ENCODE peak calls at places on chromosomes 3 and 15, in six cellular contexts. One of them, this sample, is unnamed.

GRCh38 chr15:100279446-100279845 is 62.3 kb downstream of the ADAMTS17 start:
- DNase-seq in SK-N-SH: no peak
- DNase-seq in K562: no peak
- DNase-seq in GM12891: no peak
- DNase-seq in H1: no peak
- DNase-seq in HepG2: no peak
- DNase-seq in this sample: no peak

GRCh38 chr3:50623840-50624474 is 7.0 kb downstream of the MAPKAPK3 start:
- DNase-seq in SK-N-SH: no peak
- DNase-seq in K562: no peak
- DNase-seq in GM12891: no peak
- DNase-seq in H1: no peak
- DNase-seq in HepG2: no peak
- DNase-seq in this sample: no peak

GRCh38 chr3:186057594-186057993 is 51.3 kb downstream of the ETV5 start:
- DNase-seq in SK-N-SH: no peak
- DNase-seq in K562: no peak
- DNase-seq in GM12891: no peak
- DNase-seq in H1: no peak
- DNase-seq in HepG2: no peak
- DNase-seq in this sample: no peak

GRCh38 chr15:68699881-68700394 is 120.8 kb downstream of the ANP32A start:
- DNase-seq in SK-N-SH: no peak
- DNase-seq in K562: no peak
- DNase-seq in GM12891: no peak
- DNase-seq in H1: no peak
- DNase-seq in HepG2: no peak
- DNase-seq in this sample: no peak

GRCh38 chr3:67034371-67034770 is 36.3 kb downstream of the KBTBD8 start:
- DNase-seq in SK-N-SH: no peak
- DNase-seq in K562: no peak
- DNase-seq in GM12891: no peak
- DNase-seq in H1: no peak
- DNase-seq in HepG2: no peak
- DNase-seq in this sample: no peak

GRCh38 chr3:144045766-144046165 is 74.1 kb downstream of the DIPK2A start:
- DNase-seq in SK-N-SH: no peak
- DNase-seq in K562: no peak
- DNase-seq in GM12891: no peak
- DNase-seq in H1: no peak
- DNase-seq in HepG2: no peak
- DNase-seq in this sample: no peak

GRCh38 chr3:111956995-111957736 is 21.7 kb upstream of the ABHD10 start:
- DNase-seq in SK-N-SH: no peak
- DNase-seq in K562: no peak
- DNase-seq in GM12891: no peak
- DNase-seq in H1: peak; percentile 10
- DNase-seq in HepG2: no peak
- DNase-seq in this sample: no peak

GRCh38 chr15:89399390-89400120 is 64.9 kb upstream of the POLG start:
- DNase-seq in SK-N-SH: peak; percentile 92
- DNase-seq in K562: peak; percentile 89
- DNase-seq in GM12891: peak; percentile 74
- DNase-seq in H1: no peak
- DNase-seq in HepG2: no peak
- DNase-seq in this sample: peak; percentile 75

GRCh38 chr3:169769287-169770181 is at the start of gene ACTRT3:
- DNase-seq in SK-N-SH: peak; percentile 84
- DNase-seq in K562: no peak
- DNase-seq in GM12891: peak; percentile 45
- DNase-seq in H1: no peak
- DNase-seq in HepG2: peak; percentile 39
- DNase-seq in this sample: peak; percentile 43

GRCh38 chr3:52176188-52176752 is 21.7 kb upstream of the ALAS1 start:
- DNase-seq in SK-N-SH: peak; percentile 39
- DNase-seq in K562: no peak
- DNase-seq in GM12891: no peak
- DNase-seq in H1: no peak
- DNase-seq in HepG2: no peak
- DNase-seq in this sample: no peak

GRCh38 chr15:56984681-56985515 is 66.5 kb downstream of the TCF12 start:
- DNase-seq in SK-N-SH: no peak
- DNase-seq in K562: no peak
- DNase-seq in GM12891: no peak
- DNase-seq in H1: no peak
- DNase-seq in HepG2: no peak
- DNase-seq in this sample: no peak

GRCh38 chr3:13142552-13143380 is 69.5 kb upstream of the IQSEC1 start:
- DNase-seq in SK-N-SH: no peak
- DNase-seq in K562: no peak
- DNase-seq in GM12891: no peak
- DNase-seq in H1: no peak
- DNase-seq in HepG2: peak; percentile 39
- DNase-seq in this sample: no peak

GRCh38 chr3:52237659-52238172 is 1.2 kb downstream of the TWF2 start:
- DNase-seq in SK-N-SH: peak; percentile 58
- DNase-seq in K562: peak; percentile 46
- DNase-seq in GM12891: no peak
- DNase-seq in H1: no peak
- DNase-seq in HepG2: no peak
- DNase-seq in this sample: no peak

GRCh38 chr3:623914-624545 is 427.5 kb downstream of the CHL1 start:
- DNase-seq in SK-N-SH: no peak
- DNase-seq in K562: no peak
- DNase-seq in GM12891: no peak
- DNase-seq in H1: no peak
- DNase-seq in HepG2: no peak
- DNase-seq in this sample: no peak

GRCh38 chr3:52516509-52517195 is 17.0 kb downstream of the NT5DC2 start:
- DNase-seq in SK-N-SH: no peak
- DNase-seq in K562: no peak
- DNase-seq in GM12891: no peak
- DNase-seq in H1: no peak
- DNase-seq in HepG2: no peak
- DNase-seq in this sample: no peak

GRCh38 chr15:69994429-69995201 is 103.1 kb downstream of the TLE3 start:
- DNase-seq in SK-N-SH: no peak
- DNase-seq in K562: no peak
- DNase-seq in GM12891: no peak
- DNase-seq in H1: no peak
- DNase-seq in HepG2: no peak
- DNase-seq in this sample: no peak

GRCh38 chr15:89177633-89178306 is 43.6 kb downstream of the RLBP1 start:
- DNase-seq in SK-N-SH: peak; percentile 55
- DNase-seq in K562: peak; percentile 58
- DNase-seq in GM12891: no peak
- DNase-seq in H1: no peak
- DNase-seq in HepG2: peak; percentile 57
- DNase-seq in this sample: no peak

GRCh38 chr15:79721256-79721655 is 175.6 kb downstream of the MTHFS start:
- DNase-seq in SK-N-SH: no peak
- DNase-seq in K562: no peak
- DNase-seq in GM12891: no peak
- DNase-seq in H1: no peak
- DNase-seq in HepG2: no peak
- DNase-seq in this sample: no peak

DNA sequence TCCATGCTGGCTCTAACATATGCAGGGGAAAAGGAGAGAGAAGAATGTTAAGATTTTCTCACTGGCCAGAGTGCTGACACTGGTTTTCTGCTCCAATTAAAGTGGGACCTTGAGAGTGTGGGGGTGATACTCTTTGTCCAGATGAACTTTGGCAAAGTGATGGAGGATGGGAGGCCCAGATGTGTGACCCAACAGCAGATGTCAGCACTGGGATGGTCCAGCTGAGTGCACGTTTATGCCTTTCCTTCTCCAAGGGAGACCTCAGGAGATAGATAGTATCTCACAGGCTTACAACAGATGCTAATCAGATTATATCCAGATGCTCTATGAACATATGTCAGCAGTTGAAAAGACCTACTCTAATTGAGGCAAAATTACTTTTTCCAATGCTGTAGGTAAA is 50.1 kb upstream of the PSMD6 start:
- DNase-seq in SK-N-SH: peak; percentile 33
- DNase-seq in K562: no peak
- DNase-seq in GM12891: no peak
- DNase-seq in H1: no peak
- DNase-seq in HepG2: no peak
- DNase-seq in this sample: no peak
- TF ChIP-seq TAF1 in SK-N-SH: no peak
- TF ChIP-seq TAF1 in K562: no peak
- TF ChIP-seq TAF1 in GM12891: no peak
- TF ChIP-seq TAF1 in H1: no peak
- TF ChIP-seq TAF1 in HepG2: no peak
- TF ChIP-seq TAF1 in this sample: no peak

GRCh38 chr3:45554001-45554691 is 40.4 kb upstream of the LIMD1 start:
- DNase-seq in SK-N-SH: no peak
- DNase-seq in K562: peak; percentile 26
- DNase-seq in GM12891: no peak
- DNase-seq in H1: no peak
- DNase-seq in HepG2: no peak
- DNase-seq in this sample: no peak
- TF ChIP-seq POLR2AphosphoS5 in SK-N-SH: no peak
- TF ChIP-seq POLR2AphosphoS5 in K562: no peak
- TF ChIP-seq POLR2AphosphoS5 in GM12891: no peak
- TF ChIP-seq POLR2AphosphoS5 in H1: no peak
- TF ChIP-seq POLR2AphosphoS5 in HepG2: no peak
- TF ChIP-seq POLR2AphosphoS5 in this sample: no peak

GRCh38 chr3:45582407-45582806 is 12.1 kb upstream of the LIMD1 start:
- DNase-seq in SK-N-SH: no peak
- DNase-seq in K562: no peak
- DNase-seq in GM12891: no peak
- DNase-seq in H1: no peak
- DNase-seq in HepG2: no peak
- DNase-seq in this sample: no peak

GRCh38 chr3:45580142-45580541 is 14.4 kb upstream of the LIMD1 start:
- DNase-seq in SK-N-SH: no peak
- DNase-seq in K562: no peak
- DNase-seq in GM12891: no peak
- DNase-seq in H1: no peak
- DNase-seq in HepG2: no peak
- DNase-seq in this sample: no peak

GRCh38 chr3:45579251-45579650 is 15.3 kb upstream of the LIMD1 start:
- DNase-seq in SK-N-SH: no peak
- DNase-seq in K562: no peak
- DNase-seq in GM12891: no peak
- DNase-seq in H1: no peak
- DNase-seq in HepG2: no peak
- DNase-seq in this sample: no peak

DNA sequence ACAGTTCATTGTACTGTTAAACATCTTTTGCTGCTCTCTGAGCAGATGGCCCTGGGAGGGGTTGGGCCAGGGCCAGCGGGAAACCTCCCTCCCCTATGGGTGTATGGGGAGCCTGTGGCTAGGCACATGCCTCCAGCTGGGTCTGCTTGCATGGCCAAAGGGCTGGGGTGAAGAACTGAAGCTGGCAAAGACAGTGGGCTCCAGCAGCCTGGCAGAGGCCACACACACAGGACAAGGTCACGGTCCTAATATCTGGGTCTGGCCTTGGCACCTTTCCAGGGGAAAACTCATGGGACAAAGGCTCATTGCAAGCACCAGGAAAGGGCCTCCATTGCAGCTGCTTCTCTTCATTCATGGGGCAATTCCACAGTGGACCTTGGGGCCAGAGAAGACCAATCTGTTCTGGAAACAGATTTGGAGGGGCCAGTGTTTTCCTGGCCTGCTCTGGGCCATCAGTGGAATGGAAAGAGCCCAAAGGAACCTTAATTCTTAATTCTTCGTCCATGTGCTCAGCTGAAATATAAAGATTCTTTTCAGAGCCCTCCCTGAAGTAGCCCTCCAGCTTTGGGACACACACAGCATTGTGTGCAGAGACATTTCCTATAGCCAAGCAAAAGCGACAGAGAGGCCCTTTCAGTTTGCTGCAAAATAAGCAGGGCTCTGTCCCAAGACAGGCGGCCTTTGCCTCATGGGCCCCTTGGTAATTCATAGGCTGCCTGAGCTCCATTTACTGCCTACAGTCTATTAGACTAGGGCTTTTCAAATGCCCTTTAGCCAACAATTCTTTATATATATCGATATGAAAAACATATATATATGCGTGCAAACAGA is 11.3 kb upstream of the LIMD1 start:
- DNase-seq in SK-N-SH: peak; percentile 73
- DNase-seq in K562: no peak
- DNase-seq in GM12891: no peak
- DNase-seq in H1: no peak
- DNase-seq in HepG2: peak; percentile 68
- DNase-seq in this sample: no peak
- TF ChIP-seq TAF1 in SK-N-SH: no peak
- TF ChIP-seq TAF1 in K562: no peak
- TF ChIP-seq TAF1 in GM12891: no peak
- TF ChIP-seq TAF1 in H1: no peak
- TF ChIP-seq TAF1 in HepG2: no peak
- TF ChIP-seq TAF1 in this sample: no peak

GRCh38 chr15:98684995-98685525 is 36.7 kb downstream of the IGF1R start:
- DNase-seq in SK-N-SH: no peak
- DNase-seq in K562: no peak
- DNase-seq in GM12891: no peak
- DNase-seq in H1: no peak
- DNase-seq in HepG2: no peak
- DNase-seq in this sample: no peak

GRCh38 chr15:98683821-98684220 is 35.5 kb downstream of the IGF1R start:
- DNase-seq in SK-N-SH: no peak
- DNase-seq in K562: no peak
- DNase-seq in GM12891: no peak
- DNase-seq in H1: no peak
- DNase-seq in HepG2: no peak
- DNase-seq in this sample: no peak

GRCh38 chr15:98686983-98687382 is 38.6 kb downstream of the IGF1R start:
- DNase-seq in SK-N-SH: no peak
- DNase-seq in K562: no peak
- DNase-seq in GM12891: no peak
- DNase-seq in H1: no peak
- DNase-seq in HepG2: no peak
- DNase-seq in this sample: no peak

GRCh38 chr15:98682992-98683701 is 34.8 kb downstream of the IGF1R start:
- DNase-seq in SK-N-SH: no peak
- DNase-seq in K562: no peak
- DNase-seq in GM12891: no peak
- DNase-seq in H1: no peak
- DNase-seq in HepG2: no peak
- DNase-seq in this sample: no peak

GRCh38 chr15:98684441-98684840 is 36.1 kb downstream of the IGF1R start:
- DNase-seq in SK-N-SH: no peak
- DNase-seq in K562: no peak
- DNase-seq in GM12891: no peak
- DNase-seq in H1: no peak
- DNase-seq in HepG2: no peak
- DNase-seq in this sample: no peak
- TF ChIP-seq POLR2AphosphoS5 in SK-N-SH: no peak
- TF ChIP-seq POLR2AphosphoS5 in K562: no peak
- TF ChIP-seq POLR2AphosphoS5 in GM12891: no peak
- TF ChIP-seq POLR2AphosphoS5 in H1: no peak
- TF ChIP-seq POLR2AphosphoS5 in HepG2: no peak
- TF ChIP-seq POLR2AphosphoS5 in this sample: no peak